ENCODE peak calls at places on chromosomes 3 and 15, in four cellular contexts. One of them, this sample, is unnamed.

GRCh38 chr3:160403796-160404510 is 4.5 kb downstream of the SMC4 start:
- DNase-seq in iris pigment epithelial cell: peak; percentile 15
- DNase-seq in HS-5: no peak
- DNase-seq in fibroblast of gingiva: no peak
- DNase-seq in this sample: no peak

GRCh38 chr3:37993811-37994638 is 3.4 kb downstream of the VILL start:
- DNase-seq in iris pigment epithelial cell: peak; percentile 89
- DNase-seq in HS-5: peak; percentile 29
- DNase-seq in fibroblast of gingiva: peak; percentile 84
- DNase-seq in this sample: peak; percentile 62

GRCh38 chr3:161038725-161039124 is 66.4 kb downstream of the B3GALNT1 start:
- DNase-seq in iris pigment epithelial cell: peak; percentile 58
- DNase-seq in HS-5: no peak
- DNase-seq in fibroblast of gingiva: no peak
- DNase-seq in this sample: no peak

GRCh38 chr3:107942244-107942643 is 148.6 kb downstream of the CD47 start:
- DNase-seq in iris pigment epithelial cell: peak; percentile 62
- DNase-seq in HS-5: peak; percentile 49
- DNase-seq in fibroblast of gingiva: no peak
- DNase-seq in this sample: no peak

GRCh38 chr3:178231645-178232044 is 304.6 kb upstream of the KCNMB2 start:
- DNase-seq in iris pigment epithelial cell: peak; percentile 48
- DNase-seq in HS-5: no peak
- DNase-seq in fibroblast of gingiva: no peak
- DNase-seq in this sample: no peak

GRCh38 chr15:89630260-89630659 is 25.0 kb downstream of the KIF7 start:
- DNase-seq in iris pigment epithelial cell: no peak
- DNase-seq in HS-5: no peak
- DNase-seq in fibroblast of gingiva: no peak
- DNase-seq in this sample: no peak

GRCh38 chr3:45554001-45554691 is 40.4 kb upstream of the LIMD1 start:
- DNase-seq in iris pigment epithelial cell: peak; percentile 53
- DNase-seq in HS-5: peak; percentile 24
- DNase-seq in fibroblast of gingiva: no peak
- DNase-seq in this sample: no peak

GRCh38 chr3:17302774-17303173 is 418.0 kb downstream of the PLCL2 start:
- DNase-seq in iris pigment epithelial cell: peak; percentile 38
- DNase-seq in HS-5: no peak
- DNase-seq in fibroblast of gingiva: peak; percentile 64
- DNase-seq in this sample: no peak

GRCh38 chr3:159907828-159908227 is 80.8 kb upstream of the IL12A start:
- DNase-seq in iris pigment epithelial cell: peak; percentile 26
- DNase-seq in HS-5: no peak
- DNase-seq in fibroblast of gingiva: no peak
- DNase-seq in this sample: no peak

GRCh38 chr3:12979947-12980487 is 93.2 kb downstream of the IQSEC1 start:
- DNase-seq in iris pigment epithelial cell: no peak
- DNase-seq in HS-5: no peak
- DNase-seq in fibroblast of gingiva: no peak
- DNase-seq in this sample: no peak

GRCh38 chr3:127114337-127115070 is 78.4 kb upstream of the PRR23E start:
- DNase-seq in iris pigment epithelial cell: no peak
- DNase-seq in HS-5: no peak
- DNase-seq in fibroblast of gingiva: no peak
- DNase-seq in this sample: no peak

GRCh38 chr3:42213417-42213816 is 52.6 kb downstream of the CCK start:
- DNase-seq in iris pigment epithelial cell: no peak
- DNase-seq in HS-5: no peak
- DNase-seq in fibroblast of gingiva: no peak
- DNase-seq in this sample: no peak

GRCh38 chr3:24365168-24365567 is 129.5 kb downstream of the THRB start:
- DNase-seq in iris pigment epithelial cell: peak; percentile 94
- DNase-seq in HS-5: peak; percentile 67
- DNase-seq in fibroblast of gingiva: peak; percentile 87
- DNase-seq in this sample: no peak

GRCh38 chr3:117524890-117525289 is 815.3 kb downstream of the TUSC7 start:
- DNase-seq in iris pigment epithelial cell: peak; percentile 58
- DNase-seq in HS-5: peak; percentile 44
- DNase-seq in fibroblast of gingiva: no peak
- DNase-seq in this sample: no peak

GRCh38 chr3:9214599-9214998 is 34.8 kb downstream of the SRGAP3 start:
- DNase-seq in iris pigment epithelial cell: peak; percentile 65
- DNase-seq in HS-5: no peak
- DNase-seq in fibroblast of gingiva: peak; percentile 69
- DNase-seq in this sample: no peak

GRCh38 chr3:42702066-42702951 is at the start of gene HHATL:
- DNase-seq in iris pigment epithelial cell: no peak
- DNase-seq in HS-5: no peak
- DNase-seq in fibroblast of gingiva: no peak
- DNase-seq in this sample: no peak

GRCh38 chr3:120487079-120487693 is 36.4 kb upstream of the FSTL1 start:
- DNase-seq in iris pigment epithelial cell: peak; percentile 76
- DNase-seq in HS-5: no peak
- DNase-seq in fibroblast of gingiva: peak; percentile 72
- DNase-seq in this sample: no peak

GRCh38 chr3:188349276-188349962 is 195.5 kb downstream of the LPP start:
- DNase-seq in iris pigment epithelial cell: no peak
- DNase-seq in HS-5: no peak
- DNase-seq in fibroblast of gingiva: no peak
- DNase-seq in this sample: no peak

GRCh38 chr3:124760601-124761000 is 30.3 kb downstream of the UMPS start:
- DNase-seq in iris pigment epithelial cell: peak; percentile 75
- DNase-seq in HS-5: peak; percentile 37
- DNase-seq in fibroblast of gingiva: peak; percentile 68
- DNase-seq in this sample: no peak

GRCh38 chr3:67461667-67462142 is 192.7 kb downstream of the SUCLG2 start:
- DNase-seq in iris pigment epithelial cell: peak; percentile 78
- DNase-seq in HS-5: peak; percentile 68
- DNase-seq in fibroblast of gingiva: peak; percentile 56
- DNase-seq in this sample: no peak

GRCh38 chr15:70526221-70526973 is 237.0 kb downstream of the UACA start:
- DNase-seq in iris pigment epithelial cell: peak; percentile 83
- DNase-seq in HS-5: peak; percentile 42
- DNase-seq in fibroblast of gingiva: peak; percentile 62
- DNase-seq in this sample: no peak

GRCh38 chr3:195257454-195258448 is 13.2 kb downstream of the XXYLT1 start:
- DNase-seq in iris pigment epithelial cell: peak; percentile 43
- DNase-seq in HS-5: no peak
- DNase-seq in fibroblast of gingiva: peak; percentile 40
- DNase-seq in this sample: no peak

GRCh38 chr3:124619887-124620599 is 110.2 kb upstream of the UMPS start:
- DNase-seq in iris pigment epithelial cell: no peak
- DNase-seq in HS-5: no peak
- DNase-seq in fibroblast of gingiva: no peak
- DNase-seq in this sample: no peak

GRCh38 chr3:158248261-158248660 is 138.4 kb downstream of the RSRC1 start:
- DNase-seq in iris pigment epithelial cell: no peak
- DNase-seq in HS-5: no peak
- DNase-seq in fibroblast of gingiva: no peak
- DNase-seq in this sample: no peak

GRCh38 chr3:67018105-67018788 is 20.1 kb downstream of the KBTBD8 start:
- DNase-seq in iris pigment epithelial cell: peak; percentile 54
- DNase-seq in HS-5: no peak
- DNase-seq in fibroblast of gingiva: no peak
- DNase-seq in this sample: no peak

GRCh38 chr3:21436846-21437245 is 314.2 kb downstream of the ZNF385D start:
- DNase-seq in iris pigment epithelial cell: no peak
- DNase-seq in HS-5: no peak
- DNase-seq in fibroblast of gingiva: no peak
- DNase-seq in this sample: no peak

GRCh38 chr15:66765478-66766281 is 63.6 kb downstream of the SMAD6 start:
- DNase-seq in iris pigment epithelial cell: no peak
- DNase-seq in HS-5: no peak
- DNase-seq in fibroblast of gingiva: no peak
- DNase-seq in this sample: no peak

GRCh38 chr3:58356054-58356453 is 23.4 kb downstream of the PXK start:
- DNase-seq in iris pigment epithelial cell: no peak
- DNase-seq in HS-5: no peak
- DNase-seq in fibroblast of gingiva: no peak
- DNase-seq in this sample: no peak

GRCh38 chr15:57914350-57915055 is 151.0 kb downstream of the ALDH1A2 start:
- DNase-seq in iris pigment epithelial cell: no peak
- DNase-seq in HS-5: no peak
- DNase-seq in fibroblast of gingiva: no peak
- DNase-seq in this sample: no peak

GRCh38 chr3:52682016-52682415 is 3.7 kb downstream of the PBRM1 start:
- DNase-seq in iris pigment epithelial cell: peak; percentile 78
- DNase-seq in HS-5: peak; percentile 75
- DNase-seq in fibroblast of gingiva: peak; percentile 87
- DNase-seq in this sample: no peak

GRCh38 chr15:77138167-77138522 is 67.2 kb upstream of the TSPAN3 start:
- DNase-seq in iris pigment epithelial cell: peak; percentile 61
- DNase-seq in HS-5: no peak
- DNase-seq in fibroblast of gingiva: no peak
- DNase-seq in this sample: no peak

GRCh38 chr3:158479051-158479450 is 91.9 kb upstream of the MLF1 start:
- DNase-seq in iris pigment epithelial cell: no peak
- DNase-seq in HS-5: no peak
- DNase-seq in fibroblast of gingiva: no peak
- DNase-seq in this sample: no peak

GRCh38 chr3:23948761-23949160 is 3.7 kb downstream of the NR1D2 start:
- DNase-seq in iris pigment epithelial cell: peak; percentile 67
- DNase-seq in HS-5: no peak
- DNase-seq in fibroblast of gingiva: no peak
- DNase-seq in this sample: no peak

GRCh38 chr3:133997871-133998635 is 31.7 kb downstream of the SLCO2A1 start:
- DNase-seq in iris pigment epithelial cell: no peak
- DNase-seq in HS-5: no peak
- DNase-seq in fibroblast of gingiva: no peak
- DNase-seq in this sample: no peak

GRCh38 chr3:197349368-197349767 is 51.0 kb upstream of the DLG1 start:
- DNase-seq in iris pigment epithelial cell: peak; percentile 67
- DNase-seq in HS-5: no peak
- DNase-seq in fibroblast of gingiva: no peak
- DNase-seq in this sample: no peak

GRCh38 chr3:57952208-57952631 is 56.0 kb upstream of the FLNB start:
- DNase-seq in iris pigment epithelial cell: peak; percentile 97
- DNase-seq in HS-5: no peak
- DNase-seq in fibroblast of gingiva: peak; percentile 58
- DNase-seq in this sample: no peak